ENCODE peak calls at places on chromosomes 6 and 20, in four cellular contexts. One of them, this sample, is unnamed.

GRCh38 chr6:96058094-96058493 is 42.3 kb downstream of the FUT9 start:
- DNase-seq in ascending aorta: no peak
- DNase-seq in OCI-LY7: no peak
- DNase-seq in GM10248: no peak
- DNase-seq in this sample: no peak

GRCh38 chr6:146870765-146871164 is 272.0 kb downstream of the ADGB start:
- DNase-seq in ascending aorta: no peak
- DNase-seq in GM10248: peak
- DNase-seq in OCI-LY7: no peak
- DNase-seq in this sample: no peak

GRCh38 chr6:55299285-55299684 is 28.0 kb upstream of the GFRAL start:
- DNase-seq in OCI-LY7: no peak
- DNase-seq in GM10248: no peak
- DNase-seq in ascending aorta: no peak
- DNase-seq in this sample: no peak

GRCh38 chr6:124984668-124985338 is 22.6 kb downstream of the RNF217 start:
- DNase-seq in OCI-LY7: no peak
- DNase-seq in GM10248: no peak
- DNase-seq in ascending aorta: no peak
- DNase-seq in this sample: no peak

GRCh38 chr6:125995972-125996580 is 9.7 kb downstream of the TRMT11 start:
- DNase-seq in OCI-LY7: peak
- DNase-seq in ascending aorta: no peak
- DNase-seq in GM10248: peak
- DNase-seq in this sample: peak

GRCh38 chr6:582370-582769 is 74.5 kb downstream of the HUS1B start:
- DNase-seq in OCI-LY7: no peak
- DNase-seq in GM10248: no peak
- DNase-seq in ascending aorta: no peak
- DNase-seq in this sample: no peak

GRCh38 chr20:33551778-33552177 is 61.9 kb downstream of the CBFA2T2 start:
- DNase-seq in ascending aorta: no peak
- DNase-seq in OCI-LY7: no peak
- DNase-seq in GM10248: no peak
- DNase-seq in this sample: no peak

GRCh38 chr6:137192821-137193220 is 19.4 kb upstream of the IL22RA2 start:
- DNase-seq in ascending aorta: no peak
- DNase-seq in GM10248: no peak
- DNase-seq in OCI-LY7: no peak
- DNase-seq in this sample: no peak

GRCh38 chr20:54680872-54681297 is 205.5 kb downstream of the DOK5 start:
- DNase-seq in ascending aorta: no peak
- DNase-seq in OCI-LY7: peak
- DNase-seq in GM10248: peak
- DNase-seq in this sample: peak

DNA sequence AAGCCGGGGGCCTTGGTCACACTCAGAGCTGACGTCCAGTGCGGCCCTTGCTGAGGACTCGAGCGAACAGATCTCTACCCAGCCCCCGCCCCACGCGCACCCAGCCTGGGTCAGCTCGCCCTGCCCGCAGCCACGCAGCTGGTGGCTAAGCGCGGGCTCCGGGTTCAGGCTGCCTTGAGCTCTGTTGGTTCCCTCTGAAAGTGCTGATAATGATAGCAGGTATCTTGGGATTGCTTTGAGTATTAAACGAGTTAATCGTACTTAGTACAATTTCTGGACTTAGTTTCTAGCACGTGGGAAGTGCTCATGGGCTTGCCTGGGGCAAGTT is 88.1 kb upstream of the TGM3 start:
- DNase-seq in OCI-LY7: no peak
- DNase-seq in GM10248: no peak
- DNase-seq in ascending aorta: no peak
- DNase-seq in this sample: no peak
- TF ChIP-seq CTCF in OCI-LY7: peak
- TF ChIP-seq CTCF in GM10248: no peak
- TF ChIP-seq CTCF in ascending aorta: no peak
- TF ChIP-seq CTCF in this sample: no peak

GRCh38 chr20:51378171-51378928 is 164.2 kb downstream of the NFATC2 start:
- DNase-seq in OCI-LY7: no peak
- DNase-seq in GM10248: no peak
- DNase-seq in ascending aorta: no peak
- DNase-seq in this sample: no peak
- TF ChIP-seq CTCF in OCI-LY7: peak
- TF ChIP-seq CTCF in GM10248: peak
- TF ChIP-seq CTCF in ascending aorta: no peak
- TF ChIP-seq CTCF in this sample: no peak

DNA sequence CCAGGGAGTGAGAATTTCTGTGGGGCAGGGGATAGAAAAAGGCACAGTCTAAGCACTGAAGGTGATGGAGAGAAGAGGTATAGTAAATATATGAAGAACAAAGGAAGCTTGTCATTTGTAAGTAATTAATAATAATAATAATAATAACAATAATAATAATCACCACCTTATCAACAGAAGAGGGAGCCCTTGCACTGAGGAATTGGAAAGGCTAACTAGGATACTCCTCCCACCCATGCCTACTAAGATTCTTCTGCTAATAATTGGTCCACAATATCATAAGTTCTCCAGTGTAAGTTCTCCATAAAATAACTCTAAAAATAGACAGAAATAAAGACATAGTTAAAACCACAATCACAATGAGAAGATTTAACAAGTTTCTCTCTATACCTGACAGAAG is 912 bp upstream of the OR12D3 start:
- DNase-seq in ascending aorta: no peak
- DNase-seq in GM10248: peak
- DNase-seq in OCI-LY7: no peak
- DNase-seq in this sample: no peak
- TF ChIP-seq CTCF in ascending aorta: no peak
- TF ChIP-seq CTCF in GM10248: peak
- TF ChIP-seq CTCF in OCI-LY7: no peak
- TF ChIP-seq CTCF in this sample: no peak

GRCh38 chr6:31721351-31722020 is at the start of gene LY6G6C:
- DNase-seq in ascending aorta: no peak
- DNase-seq in OCI-LY7: no peak
- DNase-seq in GM10248: no peak
- DNase-seq in this sample: no peak
- TF ChIP-seq CTCF in ascending aorta: no peak
- TF ChIP-seq CTCF in OCI-LY7: no peak
- TF ChIP-seq CTCF in GM10248: no peak
- TF ChIP-seq CTCF in this sample: no peak

GRCh38 chr20:62653373-62653772 is 11.1 kb downstream of the SLCO4A1 start:
- DNase-seq in GM10248: no peak
- DNase-seq in ascending aorta: no peak
- DNase-seq in OCI-LY7: no peak
- DNase-seq in this sample: no peak

GRCh38 chr20:62652894-62653305 is 10.6 kb downstream of the SLCO4A1 start:
- DNase-seq in ascending aorta: no peak
- DNase-seq in GM10248: no peak
- DNase-seq in OCI-LY7: no peak
- DNase-seq in this sample: no peak

GRCh38 chr20:62651285-62652021 is 9.2 kb downstream of the SLCO4A1 start:
- DNase-seq in GM10248: peak
- DNase-seq in ascending aorta: peak
- DNase-seq in OCI-LY7: peak
- DNase-seq in this sample: peak

GRCh38 chr20:62650551-62651284 is 8.4 kb downstream of the SLCO4A1 start:
- DNase-seq in OCI-LY7: no peak
- DNase-seq in ascending aorta: no peak
- DNase-seq in GM10248: no peak
- DNase-seq in this sample: no peak

GRCh38 chr20:62652051-62652893 is 10.0 kb downstream of the SLCO4A1 start:
- DNase-seq in ascending aorta: peak
- DNase-seq in GM10248: peak
- DNase-seq in OCI-LY7: peak
- DNase-seq in this sample: peak
- TF ChIP-seq CTCF in ascending aorta: no peak
- TF ChIP-seq CTCF in GM10248: no peak
- TF ChIP-seq CTCF in OCI-LY7: no peak
- TF ChIP-seq CTCF in this sample: no peak

GRCh38 chr6:166289181-166290061 is 18.8 kb downstream of the PRR18 start:
- DNase-seq in OCI-LY7: no peak
- DNase-seq in ascending aorta: no peak
- DNase-seq in GM10248: no peak
- DNase-seq in this sample: no peak
- TF ChIP-seq CTCF in OCI-LY7: no peak
- TF ChIP-seq CTCF in ascending aorta: no peak
- TF ChIP-seq CTCF in GM10248: no peak
- TF ChIP-seq CTCF in this sample: no peak

GRCh38 chr20:45538209-45538798 is 978 bp downstream of the WFDC6 start:
- DNase-seq in OCI-LY7: no peak
- DNase-seq in GM10248: no peak
- DNase-seq in ascending aorta: no peak
- DNase-seq in this sample: no peak
- TF ChIP-seq CTCF in OCI-LY7: no peak
- TF ChIP-seq CTCF in GM10248: no peak
- TF ChIP-seq CTCF in ascending aorta: no peak
- TF ChIP-seq CTCF in this sample: no peak

DNA sequence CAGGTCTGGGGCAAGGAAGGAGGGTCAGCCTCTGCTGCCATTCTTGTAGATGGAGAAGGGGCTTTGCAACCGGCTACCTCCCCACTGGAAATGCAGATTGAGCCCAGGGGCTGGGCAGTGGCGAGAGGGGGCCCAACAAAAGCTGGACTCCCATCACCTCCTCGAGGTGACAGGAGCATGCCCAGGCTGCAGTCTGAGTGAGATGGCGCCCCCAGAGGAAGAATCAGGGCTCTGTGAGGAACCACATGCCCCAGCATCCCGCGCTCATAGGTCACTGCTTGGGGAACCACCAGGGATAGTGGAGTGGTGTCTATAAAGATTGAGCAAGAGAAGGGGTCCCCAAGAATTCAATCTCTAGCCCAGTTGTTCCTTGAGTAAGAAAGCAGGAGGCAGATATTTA is 31.6 kb upstream of the NEDD9 start:
- DNase-seq in ascending aorta: no peak
- DNase-seq in GM10248: no peak
- DNase-seq in OCI-LY7: no peak
- DNase-seq in this sample: no peak
- TF ChIP-seq CTCF in ascending aorta: no peak
- TF ChIP-seq CTCF in GM10248: no peak
- TF ChIP-seq CTCF in OCI-LY7: peak
- TF ChIP-seq CTCF in this sample: no peak